ENCODE peak calls at places on chromosomes 7 and 10, in nine cellular contexts. T is GM03348, B is left colon, Q is left ventricle myocardium superior, A is NCI-H1092, P is RPMI8226, L is H54, E is NCI-H1436, G is upper lobe of left lung. C is an unnamed sample.

GRCh38 chr10:50438049-50438936 is 185.5 kb downstream of the SGMS1 start:
- DNase-seq in T (no peak), B (no peak), Q (no peak), A (no peak), P (no peak), L (no peak), E (no peak), G (no peak), C (no peak)

GRCh38 chr7:38316733-38317360 is 43.4 kb upstream of the TARP start:
- DNase-seq in T (no peak), B (no peak), Q (no peak), A (no peak), P (no peak), L (no peak), E (no peak), G (no peak), C (no peak)

GRCh38 chr7:7862393-7862792 is 106.2 kb upstream of the GLCCI1 start:
- DNase-seq in T (no peak), B (no peak), Q (no peak), A (no peak), P (no peak), L (no peak), E (no peak), G (no peak), C (no peak)

GRCh38 chr7:156640257-156640948 is at the start of gene RNF32:
- DNase-seq in T (peak), B (peak), Q (peak), A (peak), P (peak), L (no peak), E (peak), G (peak), C (peak)

GRCh38 chr10:120403109-120403508 is 53.9 kb upstream of the PLPP4 start:
- DNase-seq in T (peak), B (no peak), Q (no peak), A (no peak), P (no peak), L (no peak), E (no peak), G (no peak), C (no peak)

GRCh38 chr7:11212080-11212711 is 238.5 kb downstream of the PHF14 start:
- DNase-seq in T (peak), B (no peak), Q (no peak), A (peak), P (peak), L (peak), E (peak), G (peak), C (peak)

GRCh38 chr7:156941393-156942182 is 7.9 kb upstream of the NOM1 start:
- DNase-seq in T (no peak), B (no peak), Q (no peak), A (no peak), P (no peak), L (no peak), E (no peak), G (no peak), C (no peak)

GRCh38 chr7:96179863-96180262 is 142.0 kb downstream of the SLC25A13 start:
- DNase-seq in T (peak), B (no peak), Q (no peak), A (no peak), P (no peak), L (no peak), E (no peak), G (no peak), C (no peak)

GRCh38 chr7:81691199-81691821 is 78.5 kb downstream of the HGF start:
- DNase-seq in T (no peak), B (no peak), Q (no peak), A (no peak), P (peak), L (no peak), E (no peak), G (no peak), C (no peak)

GRCh38 chr10:86128360-86128759 is 238.2 kb downstream of the GRID1 start:
- DNase-seq in T (no peak), B (no peak), Q (no peak), A (no peak), P (no peak), L (no peak), E (no peak), G (no peak), C (no peak)

GRCh38 chr7:21616796-21617436 is 74.1 kb downstream of the DNAH11 start:
- DNase-seq in T (peak), B (no peak), Q (no peak), A (no peak), P (no peak), L (peak), E (no peak), G (no peak), C (no peak)

GRCh38 chr7:38192347-38192746 is 14.3 kb downstream of the STARD3NL start:
- DNase-seq in T (no peak), B (no peak), Q (no peak), A (no peak), P (no peak), L (no peak), E (no peak), G (no peak), C (no peak)